ENCODE peak calls at places on chromosomes 12 and 14, in four cellular contexts. P is amniotic stem cell, A is sciatic nerve, S is GM23338. M is an unnamed sample.

GRCh38 chr12:66596189-66596588 is 82.7 kb downstream of the GRIP1 start:
- DNase-seq in P (no peak), A (no peak), S (no peak), M (no peak)

GRCh38 chr14:21734457-21735074 is 60.9 kb upstream of the OR4E1 start:
- DNase-seq in A (no peak), S (peak), P (no peak), M (peak)

GRCh38 chr14:94722397-94722796 is 47.5 kb downstream of the GSC start:
- DNase-seq in P (no peak), A (no peak), S (no peak), M (no peak)

GRCh38 chr12:60494249-60494648 is 898.4 kb downstream of the SLC16A7 start:
- DNase-seq in P (peak), S (peak), A (no peak), M (no peak)

GRCh38 chr12:85920324-85920947 is 46.3 kb downstream of the NTS start:
- DNase-seq in P (no peak), S (peak), A (no peak), M (no peak)

GRCh38 chr12:94100254-94100653 is 48.1 kb upstream of the PLXNC1 start:
- DNase-seq in A (no peak), P (no peak), S (no peak), M (peak)

GRCh38 chr12:28159688-28160087 is 30.6 kb upstream of the CCDC91 start:
- DNase-seq in A (no peak), S (no peak), P (no peak), M (no peak)

GRCh38 chr14:77653473-77653872 is 37.0 kb upstream of the SPTLC2 start:
- DNase-seq in S (peak), P (no peak), A (no peak), M (no peak)

GRCh38 chr14:61281911-61282310 is 773 bp upstream of the TMEM30B start:
- DNase-seq in P (no peak), S (no peak), A (no peak), M (no peak)

GRCh38 chr14:54804720-54805060 is 97.9 kb downstream of the GCH1 start:
- DNase-seq in A (no peak), S (peak), P (no peak), M (no peak)

GRCh38 chr14:56199095-56199975 is 81.1 kb downstream of the PELI2 start:
- DNase-seq in A (peak), S (no peak), P (peak), M (no peak)

GRCh38 chr12:18677189-18677588 is 60.6 kb downstream of the PLCZ1 start:
- DNase-seq in S (no peak), A (no peak), P (no peak), M (no peak)